ENCODE peak calls at places on chromosomes 5 and 9, in seven cellular contexts. One of them, this sample, is unnamed.

GRCh38 chr5:137442660-137443059 is 56.5 kb downstream of the SPOCK1 start:
- DNase-seq in T-helper 9 cell: no peak
- DNase-seq in head of caudate nucleus: no peak
- DNase-seq in AG04450: no peak
- DNase-seq in SHP77: no peak
- DNase-seq in NCI-H69: peak; percentile 92
- DNase-seq in activated naive CD4-positive, alpha-beta T cell: no peak
- DNase-seq in this sample: no peak

GRCh38 chr5:137649228-137649890 is 86.5 kb downstream of the KLHL3 start:
- DNase-seq in activated naive CD4-positive, alpha-beta T cell: no peak
- DNase-seq in SHP77: no peak
- DNase-seq in AG04450: peak; percentile 15
- DNase-seq in head of caudate nucleus: no peak
- DNase-seq in NCI-H69: no peak
- DNase-seq in T-helper 9 cell: no peak
- DNase-seq in this sample: no peak

GRCh38 chr5:43110606-43111170 is 10.0 kb upstream of the ZNF131 start:
- DNase-seq in T-helper 9 cell: no peak
- DNase-seq in NCI-H69: peak; percentile 73
- DNase-seq in AG04450: no peak
- DNase-seq in head of caudate nucleus: no peak
- DNase-seq in SHP77: no peak
- DNase-seq in activated naive CD4-positive, alpha-beta T cell: peak; percentile 4
- DNase-seq in this sample: no peak

GRCh38 chr9:129823934-129824601 is at the start of gene TOR1A:
- DNase-seq in SHP77: peak; percentile 96
- DNase-seq in head of caudate nucleus: peak; percentile 93
- DNase-seq in activated naive CD4-positive, alpha-beta T cell: peak; percentile 80
- DNase-seq in AG04450: peak; percentile 86
- DNase-seq in T-helper 9 cell: peak; percentile 87
- DNase-seq in NCI-H69: peak; percentile 97
- DNase-seq in this sample: peak; percentile 92

GRCh38 chr9:33116855-33117254 is 40.4 kb upstream of the SMU1 start:
- DNase-seq in SHP77: no peak
- DNase-seq in NCI-H69: no peak
- DNase-seq in head of caudate nucleus: no peak
- DNase-seq in T-helper 9 cell: no peak
- DNase-seq in activated naive CD4-positive, alpha-beta T cell: no peak
- DNase-seq in AG04450: no peak
- DNase-seq in this sample: no peak

GRCh38 chr9:132162764-132163456 is 1.1 kb downstream of the NTNG2 start:
- DNase-seq in AG04450: no peak
- DNase-seq in T-helper 9 cell: no peak
- DNase-seq in head of caudate nucleus: no peak
- DNase-seq in NCI-H69: peak; percentile 54
- DNase-seq in activated naive CD4-positive, alpha-beta T cell: no peak
- DNase-seq in SHP77: no peak
- DNase-seq in this sample: no peak

GRCh38 chr5:102286465-102286864 is 9.6 kb downstream of the SLCO4C1 start:
- DNase-seq in T-helper 9 cell: no peak
- DNase-seq in NCI-H69: no peak
- DNase-seq in activated naive CD4-positive, alpha-beta T cell: no peak
- DNase-seq in head of caudate nucleus: no peak
- DNase-seq in AG04450: no peak
- DNase-seq in SHP77: no peak
- DNase-seq in this sample: no peak

GRCh38 chr5:31235381-31235780 is 41.9 kb downstream of the CDH6 start:
- DNase-seq in AG04450: no peak
- DNase-seq in T-helper 9 cell: no peak
- DNase-seq in activated naive CD4-positive, alpha-beta T cell: no peak
- DNase-seq in SHP77: no peak
- DNase-seq in head of caudate nucleus: no peak
- DNase-seq in NCI-H69: peak; percentile 54
- DNase-seq in this sample: no peak

GRCh38 chr5:71891856-71892255 is 172.8 kb downstream of the CARTPT start:
- DNase-seq in NCI-H69: no peak
- DNase-seq in head of caudate nucleus: no peak
- DNase-seq in T-helper 9 cell: no peak
- DNase-seq in activated naive CD4-positive, alpha-beta T cell: no peak
- DNase-seq in SHP77: no peak
- DNase-seq in AG04450: no peak
- DNase-seq in this sample: no peak

GRCh38 chr9:27497883-27498553 is 26.1 kb upstream of the IFNK start:
- DNase-seq in head of caudate nucleus: peak; percentile 66
- DNase-seq in activated naive CD4-positive, alpha-beta T cell: no peak
- DNase-seq in NCI-H69: peak; percentile 71
- DNase-seq in AG04450: no peak
- DNase-seq in T-helper 9 cell: no peak
- DNase-seq in SHP77: no peak
- DNase-seq in this sample: no peak

GRCh38 chr9:93270976-93271375 is 87.0 kb downstream of the WNK2 start:
- DNase-seq in NCI-H69: no peak
- DNase-seq in SHP77: no peak
- DNase-seq in AG04450: no peak
- DNase-seq in head of caudate nucleus: no peak
- DNase-seq in activated naive CD4-positive, alpha-beta T cell: no peak
- DNase-seq in T-helper 9 cell: no peak
- DNase-seq in this sample: no peak

GRCh38 chr9:132006657-132007370 is 72.9 kb downstream of the MED27 start:
- DNase-seq in AG04450: no peak
- DNase-seq in NCI-H69: peak; percentile 98
- DNase-seq in SHP77: peak; percentile 59
- DNase-seq in head of caudate nucleus: no peak
- DNase-seq in T-helper 9 cell: no peak
- DNase-seq in activated naive CD4-positive, alpha-beta T cell: no peak
- DNase-seq in this sample: no peak

GRCh38 chr9:35689601-35690446 is at the start of gene TPM2:
- DNase-seq in activated naive CD4-positive, alpha-beta T cell: no peak
- DNase-seq in head of caudate nucleus: no peak
- DNase-seq in NCI-H69: peak; percentile 32
- DNase-seq in SHP77: no peak
- DNase-seq in T-helper 9 cell: no peak
- DNase-seq in AG04450: peak; percentile 84
- DNase-seq in this sample: no peak

This sample was measured in activated CD4-positive, CD25-positive, alpha-beta regulatory T cell treated with anti-CD3 and anti-CD28 coated beads, Interleukin-2, amount 50 U/mL, for 72 hours.